ENCODE peak calls at places on chromosomes 5 and 9, in ten cellular contexts. H is T follicular helper cell; C is activated naive CD8-positive, alpha-beta T cell treated with anti-CD3 and anti-CD28 coated beads, Interleukin-2, amount 50 U/mL, for 24 hours; E is stimulated activated CD4-positive, alpha-beta T cell treated with anti-CD3 and anti-CD28 coated beads, Interleukin-1b, Interleukin-23, amount 100 ng/mL, for 1 hour; U is skeletal muscle cell; G is activated naive CD4-positive, alpha-beta T cell; P is EL; W is NCI-H460; L is NCI-H1417; J is T-helper 2 cell. M is an unnamed sample.

GRCh38 chr5:31794009-31794408 is 155.1 kb downstream of the PDZD2 start:
- DNase-seq in E (no peak), L (no peak), P (no peak), U (no peak), G (no peak), J (no peak), C (no peak), W (no peak), H (no peak), M (no peak)

GRCh38 chr5:149837680-149838269 is 106.8 kb downstream of the PDE6A start:
- DNase-seq in H (no peak), L (peak), E (no peak), W (peak), G (no peak), C (no peak), U (no peak), P (peak), J (no peak), M (peak)

GRCh38 chr9:134320916-134321570 is 5.2 kb upstream of the RXRA start:
- DNase-seq in H (no peak), E (no peak), J (no peak), G (no peak), W (no peak), C (no peak), P (no peak), U (no peak), L (no peak), M (no peak)

GRCh38 chr9:116282598-116282997 is 129.0 kb downstream of the PAPPA start:
- DNase-seq in P (no peak), J (no peak), G (no peak), C (no peak), E (no peak), L (no peak), H (no peak), U (no peak), W (no peak), M (no peak)

GRCh38 chr5:83750759-83751158 is 30.1 kb upstream of the HAPLN1 start:
- DNase-seq in U (no peak), E (no peak), L (no peak), C (no peak), G (no peak), W (no peak), H (no peak), J (no peak), P (no peak), M (no peak)

GRCh38 chr9:101566904-101567724 is 27.7 kb downstream of the PPP3R2 start:
- DNase-seq in G (peak), H (peak), W (peak), E (no peak), L (no peak), J (no peak), U (no peak), C (peak), P (peak), M (peak)

GRCh38 chr5:980001-980588 is 28.5 kb upstream of the NKD2 start:
- DNase-seq in L (no peak), J (no peak), C (no peak), P (no peak), E (no peak), W (no peak), G (no peak), U (no peak), H (no peak), M (no peak)

GRCh38 chr9:37641331-37641730 is 9.4 kb upstream of the FRMPD1 start:
- DNase-seq in E (no peak), J (no peak), L (no peak), H (no peak), U (no peak), P (no peak), C (no peak), W (no peak), G (no peak), M (no peak)

GRCh38 chr9:34793428-34793827 is 83.5 kb upstream of the CCL21 start:
- DNase-seq in P (no peak), W (no peak), G (no peak), J (no peak), H (no peak), E (no peak), U (no peak), L (no peak), C (no peak), M (no peak)

GRCh38 chr5:148248894-148249293 is 10.6 kb downstream of the MARCOL start:
- DNase-seq in U (no peak), G (no peak), W (no peak), J (no peak), H (no peak), L (no peak), E (no peak), P (no peak), C (no peak), M (no peak)

GRCh38 chr9:34701023-34701768 is 8.7 kb downstream of the CCL21 start:
- DNase-seq in E (peak), G (peak), L (peak), H (peak), C (peak), J (peak), P (peak), U (peak), W (peak), M (peak)